ENCODE peak calls at places on chromosomes 1 and 21, in eight cellular contexts. V, T, P, X, G, Q, B and C are unnamed samples.
A peak's percentile ranks its signal among the peaks of the same experiment; 100 is the strongest.

GRCh38 chr1:110490791-110491451 is 28.1 kb downstream of the KCNA10 start:
- DNase-seq in T (no peak), V (no peak), Q (no peak), G (no peak), B (no peak), P (no peak), X (no peak), C (no peak)

GRCh38 chr21:36861924-36862323 is 104.5 kb downstream of the HLCS start:
- DNase-seq in V (no peak), Q (no peak), X (no peak), T (no peak), B (no peak), G (no peak), P (no peak), C (no peak)

GRCh38 chr1:209168204-209168603 is 415.3 kb upstream of the CAMK1G start:
- DNase-seq in X (no peak), G (no peak), B (no peak), P (peak; percentile 9), V (no peak), T (no peak), Q (no peak), C (no peak)

GRCh38 chr1:183164350-183164749 is 21.7 kb upstream of the LAMC2 start:
- DNase-seq in B (no peak), X (no peak), V (peak; percentile 78), Q (no peak), T (no peak), P (peak; percentile 68), G (no peak), C (no peak)

GRCh38 chr1:240030236-240030635 is 61.4 kb upstream of the FMN2 start:
- DNase-seq in B (no peak), T (no peak), G (no peak), V (peak; percentile 3), P (peak; percentile 22), X (no peak), Q (no peak), C (no peak)

GRCh38 chr1:180286417-180286816 is 56.4 kb downstream of the LHX4 start:
- DNase-seq in V (peak; percentile 9), G (no peak), P (no peak), X (no peak), B (no peak), T (no peak), Q (no peak), C (no peak)

GRCh38 chr1:154803203-154803920 is 66.7 kb downstream of the KCNN3 start:
- DNase-seq in B (no peak), G (no peak), X (no peak), Q (no peak), T (no peak), P (no peak), V (no peak), C (no peak)

GRCh38 chr1:2258996-2259395 is 30.9 kb downstream of the SKI start:
- DNase-seq in T (no peak), V (no peak), G (no peak), B (peak; percentile 47), Q (peak; percentile 68), P (no peak), X (no peak), C (no peak)

GRCh38 chr1:114803001-114803400 is 22.5 kb upstream of the SIKE1 start:
- DNase-seq in P (no peak), B (no peak), V (no peak), T (no peak), G (no peak), X (no peak), Q (no peak), C (no peak)

GRCh38 chr1:40755052-40755451 is 28.5 kb upstream of the KCNQ4 start:
- DNase-seq in X (no peak), G (no peak), Q (no peak), B (no peak), T (no peak), V (no peak), P (peak; percentile 88), C (no peak)

GRCh38 chr1:1624443-1625403 is 7.2 kb upstream of the MMP23B start:
- DNase-seq in Q (no peak), P (no peak), V (no peak), X (no peak), B (no peak), G (no peak), T (peak; percentile 53), C (no peak)